ENCODE peak calls at places on chromosomes 11 and 22, in nine cellular contexts. D is HepG2, Z is A549, T is uterus, C is heart left ventricle, B is tibial nerve, X is prostate gland, H is ovary, U is Peyer's patch. V is an unnamed sample.

GRCh38 chr22:28855355-28856094 is 27.8 kb upstream of the ZNRF3 start:
- DNase-seq in X (peak), T (peak), C (no peak), U (peak), D (peak), Z (peak), H (peak), B (peak), V (peak)

GRCh38 chr22:50030315-50031188 is 18.0 kb upstream of the IL17REL start:
- DNase-seq in X (peak), C (peak), T (peak), B (peak), Z (peak), U (peak), H (peak), D (peak), V (peak)

GRCh38 chr22:30435674-30436126 is 10.1 kb downstream of the MTFP1 start:
- DNase-seq in U (peak), T (peak), C (peak), B (no peak), X (no peak), D (no peak), H (no peak), Z (no peak), V (no peak)

GRCh38 chr11:120546312-120547205 is 35.0 kb downstream of the GRIK4 start:
- DNase-seq in H (peak), D (no peak), B (no peak), X (no peak), Z (peak), C (peak), U (peak), T (peak), V (no peak)

GRCh38 chr11:76074178-76075112 is 131.9 kb downstream of the WNT11 start:
- DNase-seq in D (no peak), Z (no peak), T (no peak), C (no peak), B (no peak), H (no peak), U (no peak), X (no peak), V (no peak)

GRCh38 chr11:94658888-94659287 is 91.7 kb downstream of the PIWIL4 start:
- DNase-seq in X (no peak), T (no peak), Z (no peak), C (no peak), B (no peak), D (no peak), U (no peak), H (no peak), V (no peak)

GRCh38 chr11:58060535-58060934 is 29.8 kb downstream of the OR6Q1 start:
- DNase-seq in H (no peak), U (no peak), D (no peak), B (no peak), T (no peak), C (no peak), Z (no peak), X (no peak), V (no peak)

GRCh38 chr11:107631043-107631442 is 40.1 kb downstream of the ELMOD1 start:
- DNase-seq in X (no peak), D (no peak), Z (no peak), H (no peak), C (no peak), B (no peak), U (no peak), T (no peak), V (no peak)

GRCh38 chr22:31160328-31160978 is 471 bp downstream of the RNF185 start:
- DNase-seq in X (peak), D (no peak), Z (no peak), C (peak), B (peak), T (no peak), U (peak), H (no peak), V (peak)

GRCh38 chr11:113392522-113392921 is 4.9 kb downstream of the ANKK1 start:
- DNase-seq in B (no peak), T (no peak), Z (no peak), D (no peak), U (no peak), C (no peak), X (no peak), H (no peak), V (no peak)

GRCh38 chr11:124872741-124873140 is 7.5 kb downstream of the ROBO3 start:
- DNase-seq in C (no peak), X (no peak), Z (no peak), D (no peak), T (no peak), H (no peak), B (no peak), U (no peak), V (peak)

GRCh38 chr11:112656772-112657428 is 304.3 kb upstream of the NCAM1 start:
- DNase-seq in H (no peak), C (no peak), B (no peak), U (no peak), D (no peak), Z (no peak), X (no peak), T (no peak), V (no peak)

GRCh38 chr11:2892215-2893020 is 6.8 kb upstream of the CDKN1C start:
- DNase-seq in B (no peak), U (peak), H (peak), C (peak), T (peak), D (no peak), Z (peak), X (no peak), V (peak)
- TF ChIP-seq POLR2A in B (no peak), U (no peak), H (no peak), C (no peak), T (no peak), D (no peak), Z (peak), X (peak), V (no peak)

GRCh38 chr11:110374921-110375320 is 54.8 kb upstream of the FDX1 start:
- DNase-seq in C (no peak), B (no peak), H (no peak), U (no peak), X (no peak), Z (no peak), T (no peak), D (no peak), V (no peak)

GRCh38 chr11:110376711-110377324 is 52.9 kb upstream of the FDX1 start:
- DNase-seq in B (peak), D (peak), H (peak), Z (peak), U (peak), X (peak), T (peak), C (peak), V (peak)

GRCh38 chr11:110379936-110380335 is 49.8 kb upstream of the FDX1 start:
- DNase-seq in H (no peak), B (no peak), Z (no peak), U (no peak), C (no peak), X (no peak), T (no peak), D (no peak), V (no peak)

GRCh38 chr11:110379261-110379660 is 50.5 kb upstream of the FDX1 start:
- DNase-seq in T (no peak), H (no peak), C (no peak), D (no peak), X (no peak), U (no peak), Z (no peak), B (no peak), V (no peak)

GRCh38 chr11:110377451-110377850 is 52.3 kb upstream of the FDX1 start:
- DNase-seq in B (no peak), X (no peak), C (no peak), H (no peak), D (no peak), U (no peak), T (no peak), Z (no peak), V (no peak)
- H3K27ac ChIP-seq in B (no peak), X (no peak), C (peak), H (no peak), D (peak), U (no peak), T (no peak), Z (peak), V (peak)

GRCh38 chr22:41909290-41910049 is 5.4 kb downstream of the SHISA8 start:
- DNase-seq in X (no peak), D (no peak), T (no peak), U (no peak), Z (no peak), H (no peak), C (no peak), B (no peak), V (no peak)

GRCh38 chr22:41908409-41909289 is 6.2 kb downstream of the SHISA8 start:
- DNase-seq in B (no peak), H (peak), U (peak), D (no peak), X (no peak), Z (no peak), T (no peak), C (no peak), V (no peak)

GRCh38 chr22:41906822-41907221 is 8.1 kb downstream of the SHISA8 start:
- DNase-seq in T (no peak), D (no peak), U (no peak), Z (no peak), H (no peak), X (no peak), C (no peak), B (no peak), V (no peak)

GRCh38 chr22:41905411-41906202 is 9.3 kb downstream of the SHISA8 start:
- DNase-seq in B (no peak), C (no peak), X (no peak), D (no peak), H (no peak), T (no peak), Z (no peak), U (no peak), V (no peak)

GRCh38 chr22:41907436-41908401 is 7.2 kb downstream of the SHISA8 start:
- DNase-seq in H (no peak), U (no peak), B (no peak), Z (no peak), D (no peak), T (no peak), X (no peak), C (no peak), V (no peak)
- TF ChIP-seq POLR2A in H (no peak), U (no peak), B (no peak), Z (no peak), D (no peak), T (no peak), X (no peak), C (no peak), V (no peak)

GRCh38 chr11:34620202-34620601 is 691 bp upstream of the EHF start:
- DNase-seq in X (no peak), C (no peak), U (no peak), Z (no peak), B (no peak), H (no peak), D (no peak), T (no peak), V (no peak)

GRCh38 chr11:34620820-34621792 is at the start of gene EHF:
- DNase-seq in T (no peak), D (no peak), U (no peak), X (peak), Z (no peak), C (no peak), B (no peak), H (no peak), V (no peak)

GRCh38 chr11:34618406-34618805 is 2.5 kb upstream of the EHF start:
- DNase-seq in C (no peak), U (no peak), H (no peak), Z (no peak), B (no peak), X (no peak), D (no peak), T (no peak), V (no peak)

GRCh38 chr11:34616830-34617504 is 3.9 kb upstream of the EHF start:
- DNase-seq in D (no peak), X (no peak), H (no peak), B (no peak), U (no peak), T (no peak), C (peak), Z (no peak), V (no peak)

DNA sequence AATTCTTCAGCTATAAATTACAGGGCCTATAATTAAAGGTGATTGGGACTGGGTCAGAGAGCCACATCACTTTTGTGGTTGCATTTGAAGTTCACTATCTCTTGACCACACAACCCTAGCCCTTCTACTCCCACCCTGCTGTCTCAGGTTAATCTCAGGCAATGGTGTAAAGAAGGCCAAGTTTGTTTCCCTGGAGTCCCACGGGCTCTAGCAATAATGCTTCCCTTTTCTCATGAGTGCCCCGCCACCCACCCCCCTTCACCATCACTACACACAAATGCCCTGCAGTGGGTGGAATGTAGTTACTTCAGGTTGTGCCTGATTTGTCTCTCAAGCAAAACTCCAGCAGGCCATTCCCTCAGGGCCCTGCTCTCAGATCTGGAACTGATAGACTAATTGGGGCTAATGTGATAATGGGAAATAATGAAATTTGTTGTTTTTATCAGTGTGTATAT is 1.8 kb upstream of the EHF start:
- DNase-seq in X (no peak), T (no peak), B (no peak), U (no peak), C (no peak), D (no peak), H (no peak), Z (no peak), V (no peak)
- H3K27ac ChIP-seq in X (no peak), T (no peak), B (no peak), U (no peak), C (no peak), D (no peak), H (no peak), Z (no peak), V (no peak)

DNA sequence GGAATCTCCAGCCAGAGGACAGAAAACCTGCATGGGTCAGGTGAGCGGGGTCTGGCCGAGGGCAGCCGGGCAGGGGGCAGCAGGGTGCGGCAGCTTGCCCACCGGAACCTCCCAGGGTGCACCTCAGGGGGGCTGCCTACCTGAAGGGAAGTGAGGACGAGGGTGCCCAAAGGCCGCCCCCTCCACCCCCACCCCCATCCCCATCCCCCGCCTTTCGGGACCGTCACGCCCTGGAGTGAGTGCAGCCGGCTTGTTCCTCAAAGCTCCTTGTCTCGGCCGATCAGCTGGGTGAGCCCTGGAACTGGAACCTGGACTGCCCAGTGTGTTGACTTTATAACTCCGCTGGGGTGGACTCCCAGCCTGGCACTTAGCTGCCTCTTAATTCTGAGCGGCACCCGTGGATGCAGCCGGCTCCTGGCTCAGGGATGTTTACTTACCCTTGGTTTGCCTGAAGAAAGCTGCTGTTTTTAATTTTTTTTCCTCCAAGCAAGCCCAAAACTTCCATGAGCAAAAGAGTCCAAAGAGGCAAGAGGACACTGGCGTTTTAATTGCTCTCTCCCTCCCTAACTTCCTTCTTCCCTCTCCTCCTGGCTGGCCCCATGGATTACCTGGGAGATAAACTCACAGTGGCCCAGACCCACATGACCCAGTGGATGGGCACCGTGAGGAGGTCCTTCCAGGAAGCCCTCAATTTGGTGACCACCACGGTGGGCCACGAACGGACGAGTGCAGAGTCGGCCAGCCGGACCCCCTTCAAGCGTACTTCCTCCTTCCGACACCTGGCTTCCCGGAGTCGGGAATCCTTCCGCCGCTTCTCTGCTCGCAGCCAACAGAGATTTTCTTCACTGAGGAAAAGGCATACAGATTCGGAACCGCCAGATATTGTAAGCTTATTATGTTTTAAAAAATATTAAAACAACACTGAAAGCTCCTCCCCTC is 87.8 kb upstream of the CRYBB3 start:
- DNase-seq in U (peak), X (peak), H (peak), Z (no peak), D (no peak), B (peak), T (no peak), C (peak), V (no peak)
- TF ChIP-seq POLR2A in U (no peak), X (no peak), H (no peak), Z (no peak), D (peak), B (no peak), T (no peak), C (no peak), V (no peak)

V was measured in sigmoid colon.